ENCODE peak calls at places on chromosomes 4 and X, in six cellular contexts. One of them, this sample, is unnamed.

GRCh38 chr4:150242820-150243458 is 164.7 kb downstream of the DCLK2 start:
- DNase-seq in anterior cingulate cortex: peak; percentile 35
- DNase-seq in occipital lobe: no peak
- DNase-seq in A673: peak; percentile 57
- DNase-seq in ACHN: peak; percentile 38
- DNase-seq in lower leg skin: no peak
- DNase-seq in this sample: peak; percentile 40

GRCh38 chr4:112448211-112448745 is 67.7 kb downstream of the NEUROG2 start:
- DNase-seq in anterior cingulate cortex: no peak
- DNase-seq in lower leg skin: no peak
- DNase-seq in occipital lobe: no peak
- DNase-seq in ACHN: no peak
- DNase-seq in A673: peak; percentile 6
- DNase-seq in this sample: peak; percentile 38

GRCh38 chrX:104435249-104435648 is 130.8 kb upstream of the IL1RAPL2 start:
- DNase-seq in ACHN: no peak
- DNase-seq in occipital lobe: no peak
- DNase-seq in lower leg skin: no peak
- DNase-seq in anterior cingulate cortex: no peak
- DNase-seq in A673: no peak
- DNase-seq in this sample: no peak

GRCh38 chr4:69092190-69092589 is 4.1 kb upstream of the UGT2B7 start:
- DNase-seq in anterior cingulate cortex: no peak
- DNase-seq in ACHN: peak; percentile 62
- DNase-seq in lower leg skin: no peak
- DNase-seq in A673: peak; percentile 47
- DNase-seq in occipital lobe: no peak
- DNase-seq in this sample: peak; percentile 1

GRCh38 chr4:108635070-108635655 is 14.8 kb downstream of the RPL34 start:
- DNase-seq in A673: no peak
- DNase-seq in ACHN: no peak
- DNase-seq in occipital lobe: no peak
- DNase-seq in lower leg skin: no peak
- DNase-seq in anterior cingulate cortex: no peak
- DNase-seq in this sample: peak; percentile 22

GRCh38 chr4:140071806-140072205 is 82.2 kb downstream of the MAML3 start:
- DNase-seq in ACHN: no peak
- DNase-seq in anterior cingulate cortex: no peak
- DNase-seq in occipital lobe: no peak
- DNase-seq in lower leg skin: no peak
- DNase-seq in A673: no peak
- DNase-seq in this sample: peak; percentile 86

GRCh38 chr4:118313098-118313497 is 39.7 kb downstream of the PRSS12 start:
- DNase-seq in lower leg skin: no peak
- DNase-seq in ACHN: no peak
- DNase-seq in A673: no peak
- DNase-seq in occipital lobe: no peak
- DNase-seq in anterior cingulate cortex: no peak
- DNase-seq in this sample: no peak

GRCh38 chr4:97593248-97593647 is 550.0 kb downstream of the STPG2 start:
- DNase-seq in anterior cingulate cortex: no peak
- DNase-seq in A673: no peak
- DNase-seq in occipital lobe: no peak
- DNase-seq in ACHN: no peak
- DNase-seq in lower leg skin: no peak
- DNase-seq in this sample: no peak

GRCh38 chr4:140707325-140707724 is 48.9 kb downstream of the TBC1D9 start:
- DNase-seq in occipital lobe: no peak
- DNase-seq in lower leg skin: no peak
- DNase-seq in ACHN: no peak
- DNase-seq in anterior cingulate cortex: no peak
- DNase-seq in A673: no peak
- DNase-seq in this sample: no peak

This sample was measured in RPMI7951.